ENCODE peak calls at places on chromosome X, in six cellular contexts. P is H9, L is H1, O is IMR-90, G is neuronal stem cell, F is mesenchymal stem cell. Z is an unnamed sample.

GRCh38 chrX:153351981-153352380 is 18.0 kb downstream of the ZNF275 start:
- DNase-seq in P (no peak), L (no peak), O (no peak), G (no peak), F (no peak), Z (no peak)

GRCh38 chrX:135000516-135000915 is 9.7 kb downstream of the SMIM10 start:
- DNase-seq in P (no peak), L (no peak), O (peak; percentile 20), G (no peak), F (peak; percentile 30), Z (no peak)

GRCh38 chrX:45191383-45191782 is 9.3 kb downstream of the DIPK2B start:
- DNase-seq in P (no peak), L (no peak), O (no peak), G (no peak), F (no peak), Z (no peak)

GRCh38 chrX:14032383-14032782 is 2.7 kb upstream of the GEMIN8 start:
- DNase-seq in P (no peak), L (no peak), O (peak; percentile 61), G (peak; percentile 35), F (peak; percentile 47), Z (peak; percentile 55)

GRCh38 chrX:121389976-121390709 is 342.7 kb downstream of the GLUD2 start:
- DNase-seq in P (no peak), L (no peak), O (no peak), G (no peak), F (no peak), Z (no peak)

GRCh38 chrX:115337735-115338134 is 48.2 kb downstream of the LUZP4 start:
- DNase-seq in P (no peak), L (no peak), O (peak; percentile 86), G (no peak), F (no peak), Z (no peak)

GRCh38 chrX:140572724-140573123 is 67.9 kb upstream of the SOX3 start:
- DNase-seq in P (peak; percentile 52), L (peak; percentile 44), O (peak; percentile 34), G (peak; percentile 14), F (peak; percentile 19), Z (peak; percentile 69)

GRCh38 chrX:41116948-41117347 is 31.7 kb downstream of the USP9X start:
- DNase-seq in P (no peak), L (no peak), O (no peak), G (no peak), F (no peak), Z (no peak)

GRCh38 chrX:153643431-153644351 is 3.3 kb upstream of the DUSP9 start:
- DNase-seq in P (peak; percentile 28), L (no peak), O (no peak), G (no peak), F (peak; percentile 15), Z (no peak)

GRCh38 chrX:115452256-115452655 is 108.7 kb upstream of the PLS3 start:
- DNase-seq in P (no peak), L (no peak), O (no peak), G (no peak), F (no peak), Z (no peak)

GRCh38 chrX:19888419-19888879 is 1.0 kb upstream of the SH3KBP1 start:
- DNase-seq in P (no peak), L (no peak), O (peak; percentile 77), G (peak; percentile 27), F (peak; percentile 82), Z (peak; percentile 93)

GRCh38 chrX:153612413-153612812 is 13.5 kb upstream of the CCNQ start:
- DNase-seq in P (no peak), L (no peak), O (no peak), G (no peak), F (no peak), Z (no peak)

GRCh38 chrX:54530358-54530900 is 410 bp downstream of the GNL3L start:
- DNase-seq in P (no peak), L (no peak), O (no peak), G (no peak), F (no peak), Z (peak; percentile 6)
- H3K9ac ChIP-seq in P (peak overlapping the region; percentile 68), L (peak overlapping the region; percentile 81), O (peak overlapping the region; percentile 92), G (peak overlapping the region; percentile 81), F (peak overlapping the region; percentile 94), Z (peak overlapping the region; percentile 75)

DNA sequence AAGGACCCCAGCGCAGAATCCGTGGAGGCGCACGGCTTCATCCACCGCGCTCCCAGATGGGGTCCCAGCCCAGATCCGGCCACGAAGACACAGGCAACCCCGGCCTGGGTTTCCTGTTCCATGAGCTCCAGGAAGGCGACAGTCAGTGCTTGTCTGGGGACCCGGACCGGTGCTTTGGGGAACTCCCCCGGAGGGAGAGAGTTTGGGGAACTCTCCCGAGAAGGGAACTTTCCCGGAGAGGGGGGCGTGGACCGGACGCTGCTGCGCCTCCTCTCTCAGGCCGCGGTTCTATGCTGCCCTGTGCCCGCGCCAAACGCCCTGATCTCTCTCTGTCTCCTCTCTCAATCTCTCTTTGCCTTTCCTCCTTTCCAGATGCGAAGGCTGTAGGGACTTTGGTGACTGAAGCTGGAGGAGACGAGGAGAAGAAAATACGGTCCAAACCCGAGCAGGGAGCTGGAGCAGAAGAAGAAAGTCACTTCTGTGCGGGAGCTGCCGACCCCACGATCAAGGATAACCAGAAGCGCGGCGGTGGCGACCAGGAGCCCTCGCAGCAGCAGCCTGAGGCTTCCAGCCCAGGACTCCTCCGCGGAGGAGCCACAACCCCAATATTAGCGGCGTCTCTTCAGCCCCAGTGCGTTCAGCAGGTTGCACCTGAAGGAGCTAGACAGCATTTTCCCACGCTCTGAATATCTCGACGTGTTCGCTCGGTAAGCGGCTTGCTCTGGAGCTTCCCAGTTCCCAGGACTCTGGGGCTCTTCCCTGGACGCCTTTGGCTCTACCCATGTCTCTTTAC is 47.6 kb upstream of the NKAP start:
- DNase-seq in P (peak; percentile 42), L (peak; percentile 57), O (no peak), G (no peak), F (no peak), Z (no peak)
- H3K4ac ChIP-seq in P (no peak overlapping the region), L (no peak overlapping the region), O (no peak overlapping the region), G (no peak overlapping the region), F (no peak overlapping the region), Z (no peak overlapping the region)

GRCh38 chrX:18883961-18884765 is 99.8 kb downstream of the PHKA2 start:
- DNase-seq in P (no peak), L (no peak), O (no peak), G (no peak), F (no peak), Z (no peak)

GRCh38 chrX:18886344-18887161 is 97.4 kb downstream of the PHKA2 start:
- DNase-seq in P (peak; percentile 76), L (peak; percentile 59), O (peak; percentile 23), G (peak; percentile 15), F (peak; percentile 54), Z (peak; percentile 80)

GRCh38 chrX:18884916-18885315 is 99.0 kb downstream of the PHKA2 start:
- DNase-seq in P (no peak), L (no peak), O (peak; percentile 5), G (no peak), F (no peak), Z (peak; percentile 25)

GRCh38 chrX:18886005-18886343 is 97.9 kb downstream of the PHKA2 start:
- DNase-seq in P (no peak), L (no peak), O (no peak), G (no peak), F (no peak), Z (peak; percentile 12)

GRCh38 chrX:18885317-18886004 is 98.5 kb downstream of the PHKA2 start:
- DNase-seq in P (no peak), L (no peak), O (peak; percentile 7), G (no peak), F (peak; percentile 32), Z (peak; percentile 38)
- H3K9ac ChIP-seq in P (no peak overlapping the region), L (no peak overlapping the region), O (peak overlapping the region; percentile 19), G (no peak overlapping the region), F (peak overlapping the region; percentile 61), Z (peak overlapping the region; percentile 47)

GRCh38 chrX:9873360-9873759 is 87.1 kb downstream of the SHROOM2 start:
- DNase-seq in P (no peak), L (no peak), O (no peak), G (no peak), F (no peak), Z (no peak)
- H3K4ac ChIP-seq in P (no peak overlapping the region), L (no peak overlapping the region), O (no peak overlapping the region), G (no peak overlapping the region), F (no peak overlapping the region), Z (no peak overlapping the region)

GRCh38 chrX:25016938-25017598 is 1.3 kb upstream of the ARX start:
- DNase-seq in P (no peak), L (no peak), O (no peak), G (no peak), F (no peak), Z (peak; percentile 39)
- H3K9ac ChIP-seq in P (no peak overlapping the region), L (no peak overlapping the region), O (no peak overlapping the region), G (no peak overlapping the region), F (no peak overlapping the region), Z (no peak overlapping the region)